ENCODE peak calls at places on chromosomes 6 and 20, in six cellular contexts. Z is IMR-90, S is mucosa of descending colon, I is GM13977, K is psoas muscle, Q is A549. V is an unnamed sample.

GRCh38 chr6:164051427-164051826 is 636.9 kb downstream of the QKI start:
- DNase-seq in Z (no peak), K (no peak), Q (no peak), I (no peak), S (no peak), V (no peak)

GRCh38 chr6:1745814-1746213 is 136.1 kb downstream of the FOXC1 start:
- DNase-seq in S (no peak), K (no peak), I (no peak), Z (no peak), Q (no peak), V (no peak)

GRCh38 chr20:58054082-58054481 is 174.4 kb downstream of the ANKRD60 start:
- DNase-seq in S (no peak), Z (no peak), K (no peak), Q (no peak), I (no peak), V (no peak)

GRCh38 chr6:2666906-2667575 is 83.7 kb downstream of the MYLK4 start:
- DNase-seq in S (no peak), I (no peak), K (no peak), Z (no peak), Q (no peak), V (no peak)

GRCh38 chr20:24100370-24101011 is 111.9 kb upstream of the GGTLC1 start:
- DNase-seq in K (peak), I (peak), Q (peak), S (no peak), Z (peak), V (peak)

GRCh38 chr20:53949319-53949839 is 121.0 kb downstream of the BCAS1 start:
- DNase-seq in Z (peak), K (peak), Q (peak), S (peak), I (peak), V (no peak)

GRCh38 chr6:49570474-49571079 is 20.1 kb downstream of the C6orf141 start:
- DNase-seq in K (no peak), I (no peak), Q (peak), S (no peak), Z (peak), V (no peak)

GRCh38 chr6:108707328-108707976 is 140.8 kb upstream of the ARMC2 start:
- DNase-seq in I (no peak), K (no peak), S (no peak), Z (peak), Q (no peak), V (no peak)

GRCh38 chr6:5597413-5597812 is 336.1 kb downstream of the FARS2 start:
- DNase-seq in S (no peak), I (no peak), K (no peak), Q (no peak), Z (no peak), V (no peak)

GRCh38 chr6:170124836-170125235 is 166.0 kb downstream of the DLL1 start:
- DNase-seq in S (no peak), I (no peak), Z (no peak), K (no peak), Q (no peak), V (no peak)

GRCh38 chr6:21931641-21932335 is 338.2 kb downstream of the SOX4 start:
- DNase-seq in I (no peak), Z (peak), S (no peak), Q (no peak), K (no peak), V (no peak)

GRCh38 chr6:168188974-168189678 is 110.1 kb upstream of the FRMD1 start:
- DNase-seq in I (no peak), S (no peak), K (no peak), Q (no peak), Z (no peak), V (no peak)

GRCh38 chr20:235891-236290 is 8.8 kb downstream of the DEFB129 start:
- DNase-seq in I (no peak), Z (no peak), K (no peak), S (no peak), Q (peak), V (no peak)
- TF ChIP-seq CTCF in I (no peak), Z (no peak), K (no peak), S (no peak), Q (no peak), V (no peak)

GRCh38 chr6:87407531-87407895 is 259 bp upstream of the CFAP206 start:
- DNase-seq in K (no peak), I (peak), Q (no peak), S (no peak), Z (peak), V (no peak)

GRCh38 chr6:87408721-87409155 is 966 bp downstream of the CFAP206 start:
- DNase-seq in I (no peak), K (no peak), Q (no peak), Z (no peak), S (no peak), V (no peak)

GRCh38 chr6:87407896-87408720 is at the start of gene CFAP206:
- DNase-seq in Z (peak), Q (peak), K (peak), S (peak), I (peak), V (peak)
- TF ChIP-seq CTCF in Z (no peak), Q (no peak), K (peak), S (no peak), I (peak), V (no peak)

GRCh38 chr6:43287717-43288679 is 10.1 kb upstream of the SLC22A7 start:
- DNase-seq in Q (no peak), S (peak), K (no peak), Z (no peak), I (no peak), V (no peak)

GRCh38 chr6:43285832-43286231 is 12.2 kb upstream of the SLC22A7 start:
- DNase-seq in K (no peak), I (no peak), Q (no peak), Z (no peak), S (peak), V (no peak)

GRCh38 chr6:43286456-43286994 is 11.5 kb upstream of the SLC22A7 start:
- DNase-seq in S (peak), Q (no peak), Z (no peak), K (no peak), I (no peak), V (no peak)

GRCh38 chr6:43285415-43285814 is 12.6 kb upstream of the SLC22A7 start:
- DNase-seq in K (no peak), Q (no peak), Z (no peak), S (peak), I (no peak), V (no peak)

DNA sequence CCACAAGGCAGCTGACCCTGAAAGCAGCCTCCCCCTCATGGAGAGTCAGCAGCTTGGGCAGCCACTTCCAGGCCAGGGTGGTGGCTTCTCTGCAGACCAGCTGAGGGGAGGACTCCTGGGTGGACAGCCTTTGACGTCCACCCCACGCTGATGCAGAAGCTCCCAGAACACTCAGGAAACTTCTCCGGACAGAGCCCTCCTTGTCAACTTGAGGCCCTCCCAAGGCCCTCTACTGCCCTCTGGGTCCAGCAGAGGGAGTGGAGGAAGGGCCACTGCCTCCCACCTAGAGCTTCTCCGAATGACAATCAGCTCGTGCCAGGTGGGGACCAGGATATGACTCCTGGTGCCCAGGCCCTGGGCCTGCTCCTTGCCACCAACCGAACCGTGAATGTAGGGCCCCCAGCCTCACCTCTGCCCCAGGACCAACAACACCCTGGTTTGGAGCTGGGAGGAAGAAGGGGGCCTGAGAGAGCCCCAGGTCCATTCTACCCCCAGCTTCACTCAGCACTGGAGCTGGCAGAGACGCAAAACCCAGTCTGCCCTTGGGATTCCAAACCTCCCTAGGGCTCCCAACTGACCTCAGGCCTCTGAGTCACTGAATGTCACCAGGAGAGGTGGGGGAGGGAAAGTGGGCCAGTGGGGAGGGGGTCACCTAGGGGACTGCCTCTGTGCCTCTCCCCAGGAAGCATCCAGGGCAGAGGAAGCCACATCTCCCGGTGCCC is 10.9 kb upstream of the SLC22A7 start:
- DNase-seq in K (no peak), Z (no peak), S (peak), Q (no peak), I (no peak), V (no peak)
- TF ChIP-seq CTCF in K (no peak), Z (no peak), S (no peak), Q (no peak), I (no peak), V (no peak)

DNA sequence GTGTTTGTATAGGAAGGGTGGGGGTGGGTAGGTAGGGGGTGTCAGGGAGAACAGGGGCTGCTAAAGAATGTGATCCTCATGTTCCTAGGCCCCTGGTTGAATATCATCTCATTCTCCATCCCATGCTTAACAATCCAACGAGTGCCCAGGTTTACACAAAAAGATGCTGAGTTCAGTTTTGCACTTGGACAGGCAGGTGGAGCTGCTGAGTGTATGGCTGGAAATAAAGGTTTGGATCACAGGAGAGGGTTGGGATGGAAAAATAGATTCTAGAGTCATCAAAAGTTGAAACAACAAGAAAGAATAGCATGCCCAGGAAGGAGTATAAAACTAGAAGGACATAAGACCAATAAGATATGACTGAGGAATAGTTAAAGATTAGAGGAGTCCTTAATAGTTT is 14.2 kb downstream of the CHD6 start:
- DNase-seq in K (no peak), I (no peak), Z (no peak), S (no peak), Q (no peak), V (no peak)
- TF ChIP-seq CTCF in K (no peak), I (no peak), Z (no peak), S (no peak), Q (peak), V (no peak)

GRCh38 chr6:82362144-82362543 is 1.5 kb upstream of the TPBG start:
- DNase-seq in K (no peak), Q (no peak), I (no peak), Z (no peak), S (no peak), V (no peak)

GRCh38 chr6:82362868-82363267 is 749 bp upstream of the TPBG start:
- DNase-seq in I (no peak), S (no peak), Z (peak), K (peak), Q (no peak), V (no peak)

GRCh38 chr6:82365011-82365751 is 1.6 kb downstream of the TPBG start:
- DNase-seq in Z (peak), I (peak), K (peak), S (peak), Q (peak), V (peak)

GRCh38 chr6:82364087-82365010 is 732 bp downstream of the TPBG start:
- DNase-seq in I (peak), Z (peak), K (peak), Q (peak), S (peak), V (peak)

GRCh38 chr6:82363368-82364086 is at the start of gene TPBG:
- DNase-seq in S (peak), Z (peak), Q (peak), I (peak), K (peak), V (peak)
- TF ChIP-seq CTCF in S (no peak), Z (peak), Q (peak), I (peak), K (peak), V (no peak)

GRCh38 chr20:44509762-44510161 is 12.1 kb downstream of the SERINC3 start:
- DNase-seq in I (no peak), K (no peak), Q (no peak), S (no peak), Z (no peak), V (no peak)
- TF ChIP-seq CTCF in I (no peak), K (no peak), Q (no peak), S (no peak), Z (no peak), V (no peak)

GRCh38 chr6:37741757-37742400 is 44.2 kb upstream of the MDGA1 start:
- DNase-seq in Z (no peak), Q (peak), I (no peak), S (no peak), K (no peak), V (peak)
- TF ChIP-seq CTCF in Z (no peak), Q (peak), I (peak), S (no peak), K (peak), V (no peak)

GRCh38 chr6:125779924-125780539 is 10.7 kb upstream of the NCOA7 start:
- DNase-seq in K (peak), S (peak), I (peak), Q (peak), Z (peak), V (peak)
- TF ChIP-seq CTCF in K (peak), S (no peak), I (no peak), Q (no peak), Z (peak), V (no peak)

V was measured in endothelial cell.